ENCODE peak calls at places on chromosome 5, in six cellular contexts. T is T follicular helper cell, D is kidney epithelial cell, N is left cardiac atrium, B is GM19239, S is right cardiac atrium. E is an unnamed sample.

GRCh38 chr5:1279443-1280151 is 15.3 kb downstream of the TERT start:
- DNase-seq in T (no peak), D (no peak), N (no peak), B (no peak), S (peak), E (no peak)

GRCh38 chr5:135398855-135399837 is at the start of gene MACROH2A1:
- DNase-seq in T (peak), D (no peak), N (peak), B (peak), S (peak), E (peak)

GRCh38 chr5:92944903-92945629 is 636.0 kb downstream of the NR2F1-AS1 start:
- DNase-seq in T (no peak), D (no peak), N (no peak), B (no peak), S (no peak), E (no peak)

GRCh38 chr5:102579379-102579778 is 80.6 kb upstream of the SLCO6A1 start:
- DNase-seq in T (no peak), D (no peak), N (no peak), B (no peak), S (no peak), E (no peak)

GRCh38 chr5:178965465-178966055 is 24.6 kb downstream of the ZNF454 start:
- DNase-seq in T (no peak), D (no peak), N (no peak), B (no peak), S (no peak), E (no peak)

GRCh38 chr5:142537938-142538337 is 148.0 kb downstream of the FGF1 start:
- DNase-seq in T (no peak), D (no peak), N (no peak), B (no peak), S (no peak), E (no peak)

GRCh38 chr5:25458628-25459027 is 813.9 kb upstream of the CDH10 start:
- DNase-seq in T (no peak), D (peak), N (no peak), B (no peak), S (no peak), E (no peak)

GRCh38 chr5:2164586-2164985 is 281.9 kb upstream of the IRX4 start:
- DNase-seq in T (no peak), D (no peak), N (no peak), B (no peak), S (no peak), E (no peak)

GRCh38 chr5:5017827-5018559 is 122.1 kb upstream of the ADAMTS16 start:
- DNase-seq in T (no peak), D (peak), N (peak), B (no peak), S (no peak), E (no peak)

GRCh38 chr5:109903061-109903460 is 213.3 kb downstream of the MAN2A1 start:
- DNase-seq in T (no peak), D (no peak), N (no peak), B (no peak), S (no peak), E (no peak)

GRCh38 chr5:7396169-7397004 is 449 bp downstream of the ADCY2 start:
- DNase-seq in T (no peak), D (no peak), N (no peak), B (no peak), S (peak), E (no peak)